ENCODE peak calls at places on chromosomes 16 and 17, in seven cellular contexts. F, G, O, M, R, J and H are unnamed samples.
A peak's percentile ranks its signal among the peaks of the same experiment; 100 is the strongest.

GRCh38 chr16:30656974-30657865 is 1.0 kb upstream of the FBRS start:
- DNase-seq in M (no peak), R (no peak), F (no peak), G (no peak), O (no peak), J (no peak), H (no peak)

GRCh38 chr17:45697076-45697475 is 87.0 kb upstream of the CRHR1 start:
- DNase-seq in O (no peak), M (no peak), J (no peak), R (no peak), F (no peak), G (no peak), H (no peak)

GRCh38 chr17:57062865-57063264 is 22.2 kb upstream of the AKAP1 start:
- DNase-seq in M (no peak), F (no peak), J (no peak), R (no peak), G (no peak), O (no peak), H (no peak)

GRCh38 chr17:78648293-78648692 is 71.1 kb upstream of the DNAH17 start:
- DNase-seq in F (no peak), G (no peak), R (no peak), J (no peak), O (no peak), M (no peak), H (no peak)

GRCh38 chr17:50129303-50129945 is 536 bp downstream of the SAMD14 start:
- DNase-seq in R (no peak), G (no peak), O (peak; percentile 31), J (no peak), M (no peak), F (peak; percentile 46), H (no peak)

GRCh38 chr17:83152745-83153611 is 73.6 kb downstream of the METRNL start:
- DNase-seq in M (no peak), G (no peak), J (no peak), R (no peak), O (no peak), F (no peak), H (no peak)

GRCh38 chr17:4295686-4296085 is 31.9 kb upstream of the ANKFY1 start:
- DNase-seq in M (no peak), F (no peak), R (no peak), O (no peak), G (no peak), J (no peak), H (no peak)

GRCh38 chr17:79045001-79045729 is 21.2 kb downstream of the C1QTNF1 start:
- DNase-seq in M (no peak), J (no peak), G (no peak), O (no peak), F (no peak), R (no peak), H (no peak)

GRCh38 chr17:17030515-17031211 is 11.6 kb upstream of the MPRIP start:
- DNase-seq in R (peak; percentile 58), O (no peak), G (no peak), J (no peak), M (no peak), F (no peak), H (no peak)

GRCh38 chr16:50441758-50442157 is 73.0 kb upstream of the BRD7 start:
- DNase-seq in O (no peak), G (no peak), J (no peak), R (peak; percentile 1), M (no peak), F (no peak), H (no peak)

GRCh38 chr16:47175152-47175551 is 31.4 kb upstream of the NETO2 start:
- DNase-seq in F (no peak), G (no peak), R (no peak), M (no peak), J (no peak), O (no peak), H (no peak)

GRCh38 chr16:78684040-78684611 is 584.7 kb downstream of the WWOX start:
- DNase-seq in R (no peak), J (no peak), O (no peak), M (no peak), F (no peak), G (no peak), H (no peak)

GRCh38 chr16:50278251-50278650 is 11.9 kb downstream of the ADCY7 start:
- DNase-seq in F (no peak), M (no peak), R (no peak), J (no peak), G (no peak), O (no peak), H (no peak)

GRCh38 chr17:60525347-60525623 is 757 bp downstream of the APPBP2 start:
- DNase-seq in J (no peak), F (no peak), M (no peak), G (no peak), R (no peak), O (no peak), H (no peak)

GRCh38 chr16:1678500-1679098 is 520 bp downstream of the JPT2 start:
- DNase-seq in M (no peak), O (peak; percentile 23), F (peak; percentile 61), R (no peak), J (no peak), G (no peak), H (no peak)

GRCh38 chr17:266701-267656 is 85.5 kb upstream of the DOC2B start:
- DNase-seq in J (no peak), R (peak; percentile 61), F (no peak), M (peak; percentile 7), O (no peak), G (no peak), H (no peak)

GRCh38 chr17:59829217-59830006 is 63.3 kb downstream of the TUBD1 start:
- DNase-seq in J (no peak), O (no peak), F (peak; percentile 97), G (no peak), R (no peak), M (no peak), H (peak; percentile 88)

GRCh38 chr16:15498427-15499175 is 64.2 kb downstream of the BMERB1 start:
- DNase-seq in O (no peak), J (no peak), R (no peak), G (no peak), M (no peak), F (no peak), H (no peak)

GRCh38 chr16:12609937-12610699 is 193.6 kb downstream of the CPPED1 start:
- DNase-seq in G (no peak), F (no peak), M (no peak), J (no peak), R (no peak), O (no peak), H (no peak)

GRCh38 chr16:10817963-10818941 is at the start of gene TVP23A:
- DNase-seq in J (no peak), M (peak; percentile 35), F (no peak), G (no peak), O (no peak), R (peak; percentile 72), H (no peak)

GRCh38 chr16:53131363-53132071 is 76.7 kb downstream of the CHD9 start:
- DNase-seq in G (no peak), J (peak; percentile 7), M (peak; percentile 37), O (peak; percentile 50), R (peak; percentile 31), F (peak; percentile 41), H (peak; percentile 78)

GRCh38 chr17:57068222-57068658 is 16.8 kb upstream of the AKAP1 start:
- DNase-seq in O (no peak), M (no peak), R (no peak), F (peak; percentile 43), J (no peak), G (no peak), H (no peak)

GRCh38 chr16:29678691-29679267 is at the start of gene QPRT:
- DNase-seq in G (no peak), R (peak; percentile 59), O (no peak), F (peak; percentile 23), J (no peak), M (peak; percentile 51), H (no peak)

GRCh38 chr16:2962334-2963073 is 1.6 kb upstream of the KREMEN2 start:
- DNase-seq in J (no peak), O (no peak), G (no peak), R (no peak), M (no peak), F (no peak), H (no peak)

GRCh38 chr16:49858200-49859129 is 2.6 kb upstream of the ZNF423 start:
- DNase-seq in G (no peak), J (no peak), F (no peak), R (no peak), O (no peak), M (peak; percentile 53), H (no peak)

GRCh38 chr17:17670701-17671319 is 10.4 kb upstream of the RAI1 start:
- DNase-seq in M (no peak), G (no peak), R (no peak), O (no peak), J (no peak), F (peak; percentile 27), H (no peak)

GRCh38 chr16:72018470-72018869 is 9.9 kb downstream of the DHODH start:
- DNase-seq in J (no peak), G (no peak), R (peak; percentile 34), F (no peak), M (no peak), O (no peak), H (no peak)

GRCh38 chr16:47774661-47775060 is 313.5 kb downstream of the PHKB start:
- DNase-seq in F (peak; percentile 83), J (no peak), M (no peak), G (no peak), O (no peak), R (no peak), H (no peak)

GRCh38 chr17:15466131-15466530 is 1.3 kb downstream of the CDRT4 start:
- DNase-seq in O (no peak), R (no peak), J (no peak), G (no peak), M (no peak), F (no peak), H (no peak)

GRCh38 chr17:42002792-42003301 is 14.4 kb downstream of the DNAJC7 start:
- DNase-seq in J (no peak), F (peak; percentile 50), O (no peak), M (no peak), R (no peak), G (no peak), H (no peak)

GRCh38 chr17:46929413-46929812 is 6.5 kb downstream of the GOSR2 start:
- DNase-seq in R (no peak), M (no peak), F (no peak), G (no peak), O (no peak), J (no peak), H (no peak)

GRCh38 chr17:40427002-40427491 is 9.4 kb upstream of the TOP2A start:
- DNase-seq in M (no peak), R (no peak), O (no peak), F (no peak), J (no peak), G (no peak), H (no peak)

GRCh38 chr17:77736207-77736600 is 222.3 kb upstream of the TNRC6C start:
- DNase-seq in J (no peak), R (peak; percentile 6), O (no peak), G (no peak), M (peak; percentile 8), F (no peak), H (no peak)

GRCh38 chr17:13638855-13639458 is 37.2 kb upstream of the HS3ST3A1 start:
- DNase-seq in J (no peak), R (no peak), O (no peak), F (no peak), M (no peak), G (no peak), H (peak; percentile 2)